ENCODE peak calls at places on chromosomes 4 and X, in five cellular contexts. E is uterus, J is glutamatergic neuron, K is GM12865, C is right lobe of liver. O is an unnamed sample.

GRCh38 chrX:149512225-149512885 is 7.2 kb upstream of the IDS start:
- DNase-seq in E (peak), J (peak), K (peak), C (no peak), O (peak)

GRCh38 chr4:6426571-6427438 is 45.6 kb downstream of the PPP2R2C start:
- DNase-seq in E (no peak), J (no peak), K (no peak), C (no peak), O (no peak)

GRCh38 chrX:71181558-71181909 is 36.9 kb downstream of the NLGN3 start:
- DNase-seq in E (peak), J (no peak), K (peak), C (no peak), O (peak)

GRCh38 chr4:44368413-44369167 is 80.0 kb downstream of the KCTD8 start:
- DNase-seq in E (no peak), J (no peak), K (no peak), C (no peak), O (no peak)

GRCh38 chr4:173168396-173169177 is at the start of gene GALNT7:
- DNase-seq in E (peak), J (peak), K (peak), C (peak), O (peak)

GRCh38 chr4:102632236-102632635 is 128.5 kb downstream of the MANBA start:
- DNase-seq in E (no peak), J (no peak), K (no peak), C (no peak), O (no peak)

GRCh38 chrX:7972586-7972985 is 45.4 kb upstream of the PNPLA4 start:
- DNase-seq in E (no peak), J (no peak), K (no peak), C (no peak), O (no peak)

GRCh38 chr4:17636341-17636695 is 21.9 kb downstream of the MED28 start:
- DNase-seq in E (no peak), J (no peak), K (no peak), C (peak), O (no peak)

GRCh38 chr4:86307432-86307831 is 52.4 kb downstream of the MAPK10 start:
- DNase-seq in E (no peak), J (no peak), K (no peak), C (no peak), O (no peak)

GRCh38 chr4:174538123-174538875 is 16.0 kb upstream of the HPGD start:
- DNase-seq in E (no peak), J (no peak), K (peak), C (no peak), O (peak)

DNA sequence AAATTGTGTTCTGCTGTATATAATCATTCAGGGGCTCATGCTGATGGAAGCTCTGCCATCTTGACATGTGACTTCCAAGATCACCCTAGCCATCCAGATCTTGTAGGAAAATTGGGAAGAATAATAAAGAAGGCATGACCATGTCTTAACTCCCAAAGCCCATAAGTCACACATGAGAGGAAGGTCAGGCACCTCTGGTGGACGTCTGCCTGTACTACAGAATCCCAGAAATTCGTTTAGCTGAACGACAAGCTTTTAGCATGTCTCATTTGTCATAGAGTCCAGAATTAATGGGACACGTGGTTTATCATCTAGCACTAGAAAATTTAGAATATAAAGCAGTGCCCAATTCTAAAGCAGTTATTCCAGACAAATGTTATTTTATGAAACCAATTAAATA is 212.7 kb downstream of the CENPC start:
- DNase-seq in E (no peak), J (peak), K (peak), C (no peak), O (peak)
- TF ChIP-seq CTCF in E (no peak), J (peak), K (peak), C (peak), O (peak)

GRCh38 chrX:140053841-140054240 is 88.5 kb upstream of the CXorf66 start:
- DNase-seq in E (no peak), J (no peak), K (no peak), C (no peak), O (no peak)

DNA sequence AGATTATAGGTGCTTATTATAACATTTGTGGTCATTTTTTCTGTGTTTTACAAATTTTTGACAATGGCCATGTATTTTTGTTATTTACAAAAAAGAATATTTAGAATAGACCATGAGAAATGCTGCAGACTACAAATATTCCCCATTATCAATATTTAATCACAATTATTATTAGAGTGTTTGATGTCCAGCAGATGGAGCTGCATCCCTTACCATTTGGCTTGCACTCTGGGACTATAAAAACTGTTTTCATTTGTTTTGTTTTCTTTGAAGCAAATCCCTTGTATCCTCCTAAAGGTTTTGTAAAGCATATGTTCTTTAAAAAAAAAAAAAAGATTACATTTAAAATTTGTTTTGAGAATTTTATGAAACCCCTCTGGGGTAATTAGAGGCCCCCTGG is 85.6 kb upstream of the CXorf66 start:
- DNase-seq in E (no peak), J (no peak), K (no peak), C (no peak), O (no peak)
- TF ChIP-seq CTCF in E (no peak), J (peak), K (peak), C (peak), O (no peak)

GRCh38 chr4:33425916-33426315 is 2705.7 kb downstream of the PCDH7 start:
- DNase-seq in E (no peak), J (no peak), K (no peak), C (no peak), O (no peak)
- TF ChIP-seq CTCF in E (no peak), J (no peak), K (no peak), C (no peak), O (no peak)

GRCh38 chrX:50996930-50997329 is 86.4 kb downstream of the BMP15 start:
- DNase-seq in E (no peak), J (no peak), K (no peak), C (no peak), O (no peak)
- TF ChIP-seq CTCF in E (no peak), J (no peak), K (no peak), C (no peak), O (no peak)

DNA sequence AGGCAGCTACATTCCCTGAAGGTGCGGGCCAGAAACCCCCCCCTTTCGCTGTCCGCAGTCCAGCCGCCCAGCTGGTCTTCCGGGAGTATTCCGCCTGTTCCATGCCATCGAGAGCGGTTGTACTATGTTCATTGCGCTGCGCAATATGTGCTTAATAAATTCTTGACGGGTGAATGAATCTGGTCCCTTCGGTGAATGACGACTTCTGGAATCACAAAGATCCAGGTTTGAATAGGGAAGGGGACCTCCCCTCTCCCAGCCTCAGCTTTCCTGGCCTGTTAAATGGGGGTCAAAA is 777 bp upstream of the TFE3 start:
- DNase-seq in E (no peak), J (no peak), K (no peak), C (no peak), O (no peak)
- TF ChIP-seq CTCF in E (no peak), J (no peak), K (no peak), C (no peak), O (peak)

GRCh38 chr4:118676128-118676527 is 9.1 kb upstream of the METTL14 start:
- DNase-seq in E (no peak), J (no peak), K (no peak), C (no peak), O (no peak)
- TF ChIP-seq CTCF in E (no peak), J (no peak), K (no peak), C (peak), O (no peak)

O was measured in activated CD8-positive, alpha-beta T cell treated with anti-CD3 and anti-CD28 coated beads for 36 hours.